ENCODE peak calls at places on chromosomes 5 and 9, in six cellular contexts. D is GOT3, B is G401, E is hypothalamus, F is Right ventricle myocardium superior, Z is uterus. I is an unnamed sample.
A peak's percentile ranks its signal among the peaks of the same experiment; 100 is the strongest.

GRCh38 chr9:26800322-26800721 is 92.3 kb downstream of the CAAP1 start:
- DNase-seq in Z (no peak), F (no peak), B (no peak), D (no peak), E (no peak), I (no peak)

GRCh38 chr5:131005963-131006684 is 158.9 kb downstream of the HINT1 start:
- DNase-seq in Z (no peak), F (no peak), B (no peak), D (no peak), E (no peak), I (no peak)

GRCh38 chr5:102596113-102596512 is 97.3 kb upstream of the SLCO6A1 start:
- DNase-seq in D (no peak), F (no peak), Z (no peak), E (no peak), B (no peak), I (no peak)

GRCh38 chr5:73306741-73307275 is 133.8 kb downstream of the TMEM174 start:
- DNase-seq in B (no peak), Z (no peak), F (no peak), E (no peak), D (no peak), I (no peak)

GRCh38 chr9:37953775-37954437 is 50.0 kb upstream of the SLC25A51 start:
- DNase-seq in B (no peak), F (no peak), E (no peak), Z (peak; percentile 75), D (peak; percentile 19), I (no peak)

GRCh38 chr9:14906654-14907359 is 3.4 kb downstream of the FREM1 start:
- DNase-seq in Z (no peak), E (no peak), F (no peak), B (peak; percentile 60), D (no peak), I (no peak)

GRCh38 chr5:34057118-34057517 is 14.1 kb upstream of the C1QTNF3 start:
- DNase-seq in B (no peak), D (no peak), F (no peak), E (no peak), Z (no peak), I (no peak)

GRCh38 chr9:90612957-90613356 is 29.7 kb downstream of the DIRAS2 start:
- DNase-seq in Z (no peak), B (no peak), D (no peak), E (no peak), F (no peak), I (no peak)